ENCODE peak calls at places on chromosomes 12 and 14, in ten cellular contexts. One of them, this sample, is unnamed.

GRCh38 chr14:50796391-50796790 is 34.6 kb downstream of the NIN start:
- DNase-seq in GM23338: no peak
- DNase-seq in A549: no peak
- DNase-seq in retinal pigment epithelial cell: no peak
- DNase-seq in uterus: no peak
- DNase-seq in fibroblast of the aortic adventitia: no peak
- DNase-seq in IMR-90: no peak
- DNase-seq in left ventricle myocardium inferior: no peak
- DNase-seq in fibroblast of pulmonary artery: no peak
- DNase-seq in GM23248: no peak
- DNase-seq in this sample: no peak

GRCh38 chr14:102076793-102077759 is 9.8 kb downstream of the HSP90AA1 start:
- DNase-seq in left ventricle myocardium inferior: no peak
- DNase-seq in fibroblast of the aortic adventitia: no peak
- DNase-seq in retinal pigment epithelial cell: no peak
- DNase-seq in A549: no peak
- DNase-seq in uterus: no peak
- DNase-seq in fibroblast of pulmonary artery: no peak
- DNase-seq in GM23248: no peak
- DNase-seq in GM23338: no peak
- DNase-seq in IMR-90: no peak
- DNase-seq in this sample: no peak

GRCh38 chr14:91229743-91230200 is 14.7 kb downstream of the GPR68 start:
- DNase-seq in left ventricle myocardium inferior: no peak
- DNase-seq in IMR-90: peak; percentile 61
- DNase-seq in uterus: no peak
- DNase-seq in A549: no peak
- DNase-seq in fibroblast of the aortic adventitia: no peak
- DNase-seq in fibroblast of pulmonary artery: peak; percentile 14
- DNase-seq in GM23248: peak; percentile 66
- DNase-seq in retinal pigment epithelial cell: no peak
- DNase-seq in GM23338: no peak
- DNase-seq in this sample: no peak

GRCh38 chr12:115691123-115691522 is 586.4 kb downstream of the MED13L start:
- DNase-seq in fibroblast of pulmonary artery: no peak
- DNase-seq in A549: no peak
- DNase-seq in GM23248: no peak
- DNase-seq in uterus: no peak
- DNase-seq in IMR-90: no peak
- DNase-seq in left ventricle myocardium inferior: no peak
- DNase-seq in fibroblast of the aortic adventitia: no peak
- DNase-seq in GM23338: no peak
- DNase-seq in retinal pigment epithelial cell: no peak
- DNase-seq in this sample: no peak

GRCh38 chr12:63982787-63983186 is 138.3 kb downstream of the SRGAP1 start:
- DNase-seq in retinal pigment epithelial cell: peak; percentile 62
- DNase-seq in IMR-90: no peak
- DNase-seq in GM23338: no peak
- DNase-seq in fibroblast of the aortic adventitia: peak; percentile 23
- DNase-seq in GM23248: peak; percentile 40
- DNase-seq in uterus: no peak
- DNase-seq in A549: no peak
- DNase-seq in fibroblast of pulmonary artery: no peak
- DNase-seq in left ventricle myocardium inferior: no peak
- DNase-seq in this sample: no peak

GRCh38 chr12:106527356-106527755 is 55.4 kb upstream of the RFX4 start:
- DNase-seq in retinal pigment epithelial cell: peak; percentile 43
- DNase-seq in IMR-90: peak; percentile 18
- DNase-seq in GM23248: peak; percentile 16
- DNase-seq in fibroblast of the aortic adventitia: peak; percentile 17
- DNase-seq in GM23338: no peak
- DNase-seq in left ventricle myocardium inferior: no peak
- DNase-seq in uterus: no peak
- DNase-seq in A549: no peak
- DNase-seq in fibroblast of pulmonary artery: peak; percentile 64
- DNase-seq in this sample: no peak

GRCh38 chr12:91040356-91040755 is 17.5 kb downstream of the KERA start:
- DNase-seq in fibroblast of pulmonary artery: no peak
- DNase-seq in IMR-90: peak; percentile 47
- DNase-seq in A549: no peak
- DNase-seq in left ventricle myocardium inferior: no peak
- DNase-seq in uterus: no peak
- DNase-seq in GM23248: peak; percentile 76
- DNase-seq in retinal pigment epithelial cell: no peak
- DNase-seq in GM23338: no peak
- DNase-seq in fibroblast of the aortic adventitia: peak; percentile 32
- DNase-seq in this sample: no peak

GRCh38 chr12:89494411-89495231 is 30.0 kb downstream of the GALNT4 start:
- DNase-seq in fibroblast of the aortic adventitia: no peak
- DNase-seq in IMR-90: peak; percentile 81
- DNase-seq in left ventricle myocardium inferior: no peak
- DNase-seq in retinal pigment epithelial cell: no peak
- DNase-seq in fibroblast of pulmonary artery: no peak
- DNase-seq in A549: no peak
- DNase-seq in uterus: no peak
- DNase-seq in GM23248: peak; percentile 73
- DNase-seq in GM23338: no peak
- DNase-seq in this sample: no peak

GRCh38 chr14:52949711-52950409 is 990 bp downstream of the FERMT2 start:
- DNase-seq in retinal pigment epithelial cell: no peak
- DNase-seq in fibroblast of pulmonary artery: peak; percentile 59
- DNase-seq in IMR-90: peak; percentile 46
- DNase-seq in GM23248: peak; percentile 86
- DNase-seq in A549: peak; percentile 51
- DNase-seq in uterus: no peak
- DNase-seq in left ventricle myocardium inferior: no peak
- DNase-seq in GM23338: no peak
- DNase-seq in fibroblast of the aortic adventitia: peak; percentile 70
- DNase-seq in this sample: no peak

GRCh38 chr12:16112626-16113560 is 164.6 kb downstream of the SLC15A5 start:
- DNase-seq in uterus: no peak
- DNase-seq in retinal pigment epithelial cell: no peak
- DNase-seq in GM23338: peak; percentile 74
- DNase-seq in IMR-90: no peak
- DNase-seq in A549: no peak
- DNase-seq in left ventricle myocardium inferior: no peak
- DNase-seq in fibroblast of pulmonary artery: no peak
- DNase-seq in GM23248: no peak
- DNase-seq in fibroblast of the aortic adventitia: peak; percentile 65
- DNase-seq in this sample: no peak

GRCh38 chr12:53701518-53702264 is 25.6 kb downstream of the CALCOCO1 start:
- DNase-seq in fibroblast of pulmonary artery: peak; percentile 79
- DNase-seq in fibroblast of the aortic adventitia: peak; percentile 81
- DNase-seq in IMR-90: peak; percentile 66
- DNase-seq in A549: peak; percentile 84
- DNase-seq in retinal pigment epithelial cell: no peak
- DNase-seq in left ventricle myocardium inferior: peak; percentile 80
- DNase-seq in GM23248: peak; percentile 84
- DNase-seq in uterus: peak; percentile 83
- DNase-seq in GM23338: peak; percentile 82
- DNase-seq in this sample: no peak

GRCh38 chr12:55658635-55659391 is 22.1 kb downstream of the OR10P1 start:
- DNase-seq in retinal pigment epithelial cell: no peak
- DNase-seq in left ventricle myocardium inferior: no peak
- DNase-seq in GM23248: peak; percentile 14
- DNase-seq in A549: no peak
- DNase-seq in fibroblast of pulmonary artery: peak; percentile 36
- DNase-seq in IMR-90: no peak
- DNase-seq in GM23338: no peak
- DNase-seq in uterus: no peak
- DNase-seq in fibroblast of the aortic adventitia: peak; percentile 27
- DNase-seq in this sample: no peak

GRCh38 chr14:98138666-98139065 is 1133.3 kb downstream of the BCL11B start:
- DNase-seq in GM23338: peak; percentile 88
- DNase-seq in fibroblast of pulmonary artery: peak; percentile 20
- DNase-seq in fibroblast of the aortic adventitia: peak; percentile 5
- DNase-seq in retinal pigment epithelial cell: no peak
- DNase-seq in uterus: no peak
- DNase-seq in IMR-90: no peak
- DNase-seq in left ventricle myocardium inferior: no peak
- DNase-seq in GM23248: peak; percentile 47
- DNase-seq in A549: peak; percentile 13
- DNase-seq in this sample: no peak

DNA sequence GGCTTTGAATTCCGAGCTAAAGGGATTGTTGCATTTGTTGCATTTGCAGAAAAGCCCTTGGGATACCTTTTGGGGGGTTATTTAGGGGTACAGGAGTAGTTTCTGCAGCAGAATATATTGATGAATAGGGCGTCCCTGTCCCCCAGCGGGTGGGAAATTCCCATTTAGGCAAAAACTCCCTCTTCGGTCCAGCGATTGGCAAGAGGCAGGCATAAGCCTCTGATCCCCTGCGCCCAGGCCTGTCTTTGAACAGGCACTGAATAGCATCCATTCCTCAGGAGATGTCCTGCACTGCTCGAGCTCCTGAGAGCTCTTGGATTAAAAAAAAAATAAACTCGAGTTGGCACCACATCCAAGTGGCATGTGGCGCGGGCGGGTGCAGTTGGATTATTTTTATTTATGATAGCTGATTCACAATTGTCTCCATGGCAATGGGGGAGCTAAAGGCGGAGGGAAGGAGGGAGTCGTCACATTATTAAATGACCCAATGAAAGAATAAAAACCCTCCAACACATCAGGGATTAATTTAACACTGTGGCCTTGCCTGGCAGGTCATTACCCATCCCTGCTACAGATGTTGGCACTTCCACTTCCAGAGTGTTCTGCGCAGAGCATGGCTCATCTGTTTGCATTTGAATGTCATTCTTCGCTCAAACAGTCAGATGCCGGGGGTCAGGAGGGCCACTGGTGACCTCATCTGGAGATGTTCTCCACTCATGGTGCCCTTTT is 207.2 kb downstream of the AACS start:
- DNase-seq in uterus: no peak
- DNase-seq in GM23248: peak; percentile 24
- DNase-seq in left ventricle myocardium inferior: no peak
- DNase-seq in A549: no peak
- DNase-seq in fibroblast of pulmonary artery: no peak
- DNase-seq in IMR-90: no peak
- DNase-seq in fibroblast of the aortic adventitia: no peak
- DNase-seq in GM23338: no peak
- DNase-seq in retinal pigment epithelial cell: no peak
- DNase-seq in this sample: no peak
- H3K4me3 ChIP-seq in uterus: no peak overlapping the region
- H3K4me3 ChIP-seq in GM23248: no peak overlapping the region
- H3K4me3 ChIP-seq in left ventricle myocardium inferior: no peak overlapping the region
- H3K4me3 ChIP-seq in A549: no peak overlapping the region
- H3K4me3 ChIP-seq in fibroblast of pulmonary artery: no peak overlapping the region
- H3K4me3 ChIP-seq in IMR-90: no peak overlapping the region
- H3K4me3 ChIP-seq in fibroblast of the aortic adventitia: no peak overlapping the region
- H3K4me3 ChIP-seq in GM23338: no peak overlapping the region
- H3K4me3 ChIP-seq in retinal pigment epithelial cell: no peak overlapping the region
- H3K4me3 ChIP-seq in this sample: no peak overlapping the region

GRCh38 chr14:104676694-104677505 is 12.5 kb upstream of the INF2 start:
- DNase-seq in A549: no peak
- DNase-seq in fibroblast of pulmonary artery: no peak
- DNase-seq in IMR-90: no peak
- DNase-seq in retinal pigment epithelial cell: no peak
- DNase-seq in fibroblast of the aortic adventitia: no peak
- DNase-seq in left ventricle myocardium inferior: peak; percentile 17
- DNase-seq in uterus: no peak
- DNase-seq in GM23338: peak; percentile 73
- DNase-seq in GM23248: no peak
- DNase-seq in this sample: no peak
- H3K4me3 ChIP-seq in A549: peak overlapping the region; percentile 39
- H3K4me3 ChIP-seq in fibroblast of pulmonary artery: peak overlapping the region; percentile 51
- H3K4me3 ChIP-seq in IMR-90: no peak overlapping the region
- H3K4me3 ChIP-seq in retinal pigment epithelial cell: peak overlapping the region; percentile 47
- H3K4me3 ChIP-seq in fibroblast of the aortic adventitia: no peak overlapping the region
- H3K4me3 ChIP-seq in left ventricle myocardium inferior: peak overlapping the region; percentile 72
- H3K4me3 ChIP-seq in uterus: peak overlapping the region; percentile 46
- H3K4me3 ChIP-seq in GM23338: peak overlapping the region; percentile 73
- H3K4me3 ChIP-seq in GM23248: peak overlapping the region; percentile 73
- H3K4me3 ChIP-seq in this sample: peak overlapping the region; percentile 35

GRCh38 chr12:131231194-131231980 is 277.7 kb downstream of the ADGRD1 start:
- DNase-seq in GM23248: no peak
- DNase-seq in uterus: no peak
- DNase-seq in IMR-90: no peak
- DNase-seq in left ventricle myocardium inferior: no peak
- DNase-seq in fibroblast of pulmonary artery: no peak
- DNase-seq in GM23338: no peak
- DNase-seq in fibroblast of the aortic adventitia: no peak
- DNase-seq in A549: no peak
- DNase-seq in retinal pigment epithelial cell: no peak
- DNase-seq in this sample: no peak

GRCh38 chr12:131235871-131236271 is 282.2 kb downstream of the ADGRD1 start:
- DNase-seq in retinal pigment epithelial cell: no peak
- DNase-seq in IMR-90: no peak
- DNase-seq in GM23248: no peak
- DNase-seq in fibroblast of the aortic adventitia: no peak
- DNase-seq in fibroblast of pulmonary artery: no peak
- DNase-seq in A549: no peak
- DNase-seq in GM23338: no peak
- DNase-seq in uterus: no peak
- DNase-seq in left ventricle myocardium inferior: no peak
- DNase-seq in this sample: no peak

GRCh38 chr12:131229426-131230339 is 276.0 kb downstream of the ADGRD1 start:
- DNase-seq in A549: no peak
- DNase-seq in fibroblast of pulmonary artery: no peak
- DNase-seq in uterus: no peak
- DNase-seq in fibroblast of the aortic adventitia: no peak
- DNase-seq in left ventricle myocardium inferior: peak; percentile 49
- DNase-seq in retinal pigment epithelial cell: no peak
- DNase-seq in GM23338: peak; percentile 74
- DNase-seq in GM23248: no peak
- DNase-seq in IMR-90: no peak
- DNase-seq in this sample: no peak

GRCh38 chr12:131230340-131231099 is 276.8 kb downstream of the ADGRD1 start:
- DNase-seq in GM23248: no peak
- DNase-seq in GM23338: no peak
- DNase-seq in IMR-90: no peak
- DNase-seq in fibroblast of pulmonary artery: no peak
- DNase-seq in retinal pigment epithelial cell: no peak
- DNase-seq in A549: no peak
- DNase-seq in uterus: no peak
- DNase-seq in fibroblast of the aortic adventitia: no peak
- DNase-seq in left ventricle myocardium inferior: no peak
- DNase-seq in this sample: no peak

GRCh38 chr12:131233737-131234474 is 280.2 kb downstream of the ADGRD1 start:
- DNase-seq in retinal pigment epithelial cell: no peak
- DNase-seq in fibroblast of the aortic adventitia: no peak
- DNase-seq in A549: no peak
- DNase-seq in left ventricle myocardium inferior: no peak
- DNase-seq in uterus: no peak
- DNase-seq in GM23338: no peak
- DNase-seq in GM23248: no peak
- DNase-seq in IMR-90: no peak
- DNase-seq in fibroblast of pulmonary artery: no peak
- DNase-seq in this sample: no peak
- H3K4me3 ChIP-seq in retinal pigment epithelial cell: no peak overlapping the region
- H3K4me3 ChIP-seq in fibroblast of the aortic adventitia: no peak overlapping the region
- H3K4me3 ChIP-seq in A549: no peak overlapping the region
- H3K4me3 ChIP-seq in left ventricle myocardium inferior: no peak overlapping the region
- H3K4me3 ChIP-seq in uterus: no peak overlapping the region
- H3K4me3 ChIP-seq in GM23338: no peak overlapping the region
- H3K4me3 ChIP-seq in GM23248: no peak overlapping the region
- H3K4me3 ChIP-seq in IMR-90: no peak overlapping the region
- H3K4me3 ChIP-seq in fibroblast of pulmonary artery: no peak overlapping the region
- H3K4me3 ChIP-seq in this sample: no peak overlapping the region

DNA sequence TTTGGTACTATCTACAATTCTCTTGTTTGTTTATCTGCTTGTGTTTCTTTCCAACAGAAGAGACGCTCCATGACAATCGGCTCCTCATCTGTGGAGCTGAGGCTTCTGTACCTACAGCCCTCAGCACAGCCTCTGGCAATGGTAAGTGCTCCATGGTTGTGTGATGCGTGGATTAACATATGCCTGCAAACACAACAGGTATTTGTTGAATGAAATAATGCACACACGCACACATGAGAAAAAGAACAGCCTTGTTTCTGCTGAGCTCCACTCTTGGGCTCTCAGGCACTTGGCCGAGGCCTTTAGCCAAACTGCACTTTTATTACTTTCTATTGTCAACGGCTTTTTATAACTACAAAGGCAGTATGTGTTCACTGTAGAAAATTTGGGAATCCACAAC is 120.4 kb upstream of the TMCC3 start:
- DNase-seq in A549: no peak
- DNase-seq in retinal pigment epithelial cell: no peak
- DNase-seq in uterus: no peak
- DNase-seq in left ventricle myocardium inferior: no peak
- DNase-seq in GM23248: no peak
- DNase-seq in IMR-90: no peak
- DNase-seq in fibroblast of pulmonary artery: no peak
- DNase-seq in fibroblast of the aortic adventitia: no peak
- DNase-seq in GM23338: no peak
- DNase-seq in this sample: no peak
- H3K4me3 ChIP-seq in A549: no peak overlapping the region
- H3K4me3 ChIP-seq in retinal pigment epithelial cell: no peak overlapping the region
- H3K4me3 ChIP-seq in uterus: no peak overlapping the region
- H3K4me3 ChIP-seq in left ventricle myocardium inferior: no peak overlapping the region
- H3K4me3 ChIP-seq in GM23248: no peak overlapping the region
- H3K4me3 ChIP-seq in IMR-90: no peak overlapping the region
- H3K4me3 ChIP-seq in fibroblast of pulmonary artery: no peak overlapping the region
- H3K4me3 ChIP-seq in fibroblast of the aortic adventitia: no peak overlapping the region
- H3K4me3 ChIP-seq in GM23338: no peak overlapping the region
- H3K4me3 ChIP-seq in this sample: no peak overlapping the region

This sample was measured in kidney epithelial cell.